ENCODE peak calls at places on chromosomes 13 and 19, in four cellular contexts. F is fibroblast of mammary gland, T is NCI-H2171 treated with DMSO at 0.1 percent for 48 hours, J is HCT116. I is an unnamed sample.

GRCh38 chr19:21117041-21117907 is 24.6 kb upstream of the ZNF431 start:
- DNase-seq in F (no peak), T (no peak), J (no peak), I (peak)

GRCh38 chr19:5622465-5623396 is at the start of the genes SAFB and SAFB2:
- DNase-seq in F (peak), T (peak), J (peak), I (peak)

GRCh38 chr19:38082256-38083118 is 141.5 kb downstream of the DPF1 start:
- DNase-seq in F (no peak), T (no peak), J (no peak), I (no peak)

GRCh38 chr19:2426661-2427322 is 594 bp downstream of the TIMM13 start:
- DNase-seq in F (peak), T (peak), J (peak), I (peak)

GRCh38 chr13:47420568-47420967 is 523.7 kb upstream of the HTR2A start:
- DNase-seq in F (peak), T (no peak), J (no peak), I (peak)

GRCh38 chr19:45824041-45824471 is 8.9 kb upstream of the RSPH6A start:
- DNase-seq in F (peak), T (peak), J (no peak), I (peak)

GRCh38 chr13:67632590-67632989 is 402.5 kb upstream of the PCDH9 start:
- DNase-seq in F (peak), T (no peak), J (no peak), I (no peak)

GRCh38 chr19:54319049-54319448 is 6.1 kb upstream of the LILRA5 start:
- DNase-seq in F (no peak), T (no peak), J (no peak), I (no peak)

GRCh38 chr19:5684694-5685430 is 4.0 kb downstream of the HSD11B1L start:
- DNase-seq in F (no peak), T (no peak), J (no peak), I (no peak)

GRCh38 chr13:75544681-75545333 is 4.8 kb upstream of the UCHL3 start:
- DNase-seq in F (peak), T (no peak), J (no peak), I (peak)

GRCh38 chr19:45161715-45162463 is 1.1 kb upstream of the NKPD1 start:
- DNase-seq in F (peak), T (no peak), J (no peak), I (no peak)

GRCh38 chr19:18141031-18141430 is 11.9 kb upstream of the PIK3R2 start:
- DNase-seq in F (peak), T (no peak), J (no peak), I (no peak)

GRCh38 chr19:5154129-5154798 is 185.4 kb downstream of the KDM4B start:
- DNase-seq in F (peak), T (no peak), J (no peak), I (no peak)

GRCh38 chr19:40862785-40863184 is 12.5 kb upstream of the CYP2A6 start:
- DNase-seq in F (peak), T (no peak), J (no peak), I (no peak)